ENCODE peak calls at places on chromosomes 5 and 9, in five cellular contexts. Z, A, H, R and Q are unnamed samples.

GRCh38 chr9:84239341-84239740 is 101.2 kb downstream of the SLC28A3 start:
- DNase-seq in Z (no peak), A (no peak), H (no peak), R (no peak), Q (no peak)

GRCh38 chr5:16773990-16774389 is 157.2 kb upstream of the RETREG1 start:
- DNase-seq in R (no peak), H (no peak), Z (no peak), A (no peak), Q (no peak)

GRCh38 chr9:71589612-71590011 is 178.7 kb downstream of the CEMIP2 start:
- DNase-seq in H (no peak), A (no peak), Z (no peak), R (no peak), Q (no peak)

GRCh38 chr9:104748359-104749031 is 1.0 kb downstream of the NIPSNAP3A start:
- DNase-seq in H (peak; percentile 43), R (no peak), Z (peak; percentile 71), A (no peak), Q (no peak)

GRCh38 chr5:84487963-84488362 is 103.3 kb upstream of the EDIL3 start:
- DNase-seq in Z (peak; percentile 84), A (no peak), R (no peak), H (no peak), Q (no peak)

GRCh38 chr5:80480354-80480753 is 7.5 kb upstream of the FAM151B start:
- DNase-seq in R (no peak), H (no peak), Z (no peak), A (no peak), Q (no peak)

GRCh38 chr9:18544456-18544855 is 70.5 kb downstream of the ADAMTSL1 start:
- DNase-seq in A (no peak), H (no peak), R (no peak), Z (no peak), Q (no peak)

GRCh38 chr9:32577316-32577715 is 4.4 kb upstream of the NDUFB6 start:
- DNase-seq in H (no peak), A (no peak), Z (no peak), R (no peak), Q (no peak)

GRCh38 chr9:84781431-84781830 is 111.9 kb downstream of the NTRK2 start:
- DNase-seq in A (no peak), H (no peak), Z (peak; percentile 2), R (no peak), Q (no peak)

GRCh38 chr9:8558176-8558575 is 758.6 kb upstream of the DMAC1 start:
- DNase-seq in A (no peak), Z (no peak), H (no peak), R (no peak), Q (no peak)

GRCh38 chr9:130234340-130235260 is 31.0 kb upstream of the HMCN2 start:
- DNase-seq in Z (no peak), A (no peak), R (no peak), H (no peak), Q (no peak)

GRCh38 chr9:111094433-111095421 is 56.5 kb upstream of the LPAR1 start:
- DNase-seq in R (no peak), H (no peak), Z (peak; percentile 83), A (no peak), Q (no peak)

GRCh38 chr5:26942481-26942880 is 95.9 kb downstream of the CDH9 start:
- DNase-seq in Z (no peak), R (no peak), H (no peak), A (no peak), Q (no peak)